ENCODE peak calls at places on chromosomes 7 and 10, in six cellular contexts. One of them, this sample, is unnamed. For H3K4me1 and H3K36me3, the result is how much of the 10 kb centered on the place peaks cover.

GRCh38 chr7:29812185-29812876 is 6.0 kb downstream of the WIPF3 start:
- DNase-seq in gastrocnemius medialis: no peak
- DNase-seq in GM23248: no peak
- DNase-seq in ovary: no peak
- DNase-seq in heart left ventricle: no peak
- DNase-seq in thoracic aorta: no peak
- DNase-seq in this sample: no peak

GRCh38 chr10:33412261-33413092 is 78.0 kb upstream of the NRP1 start:
- DNase-seq in heart left ventricle: peak
- DNase-seq in gastrocnemius medialis: no peak
- DNase-seq in ovary: no peak
- DNase-seq in thoracic aorta: no peak
- DNase-seq in GM23248: peak
- DNase-seq in this sample: peak

GRCh38 chr7:131076711-131077170 is 250.9 kb upstream of the MKLN1 start:
- DNase-seq in gastrocnemius medialis: no peak
- DNase-seq in heart left ventricle: no peak
- DNase-seq in ovary: no peak
- DNase-seq in thoracic aorta: no peak
- DNase-seq in GM23248: peak
- DNase-seq in this sample: no peak

GRCh38 chr10:101405006-101405405 is 51.0 kb downstream of the BTRC start:
- DNase-seq in GM23248: no peak
- DNase-seq in heart left ventricle: no peak
- DNase-seq in ovary: no peak
- DNase-seq in gastrocnemius medialis: no peak
- DNase-seq in thoracic aorta: no peak
- DNase-seq in this sample: no peak

GRCh38 chr7:157795199-157795598 is 458.4 kb downstream of the DNAJB6 start:
- DNase-seq in GM23248: no peak
- DNase-seq in thoracic aorta: no peak
- DNase-seq in heart left ventricle: no peak
- DNase-seq in gastrocnemius medialis: no peak
- DNase-seq in ovary: no peak
- DNase-seq in this sample: no peak

GRCh38 chr7:38179719-38180333 is 1.8 kb downstream of the STARD3NL start:
- DNase-seq in heart left ventricle: no peak
- DNase-seq in ovary: no peak
- DNase-seq in GM23248: peak
- DNase-seq in gastrocnemius medialis: no peak
- DNase-seq in thoracic aorta: no peak
- DNase-seq in this sample: no peak

GRCh38 chr7:158280467-158281154 is 307.0 kb downstream of the PTPRN2 start:
- DNase-seq in gastrocnemius medialis: no peak
- DNase-seq in heart left ventricle: no peak
- DNase-seq in thoracic aorta: no peak
- DNase-seq in GM23248: no peak
- DNase-seq in ovary: peak
- DNase-seq in this sample: peak

GRCh38 chr7:36305648-36306047 is 84.0 kb upstream of the ANLN start:
- DNase-seq in thoracic aorta: no peak
- DNase-seq in GM23248: no peak
- DNase-seq in heart left ventricle: no peak
- DNase-seq in gastrocnemius medialis: no peak
- DNase-seq in ovary: peak
- DNase-seq in this sample: peak

GRCh38 chr7:76343294-76343930 is 15.4 kb downstream of the YWHAG start:
- DNase-seq in thoracic aorta: no peak
- DNase-seq in ovary: no peak
- DNase-seq in gastrocnemius medialis: no peak
- DNase-seq in GM23248: peak
- DNase-seq in heart left ventricle: no peak
- DNase-seq in this sample: no peak

GRCh38 chr10:61164458-61165160 is 220.6 kb upstream of the RHOBTB1 start:
- DNase-seq in ovary: no peak
- DNase-seq in thoracic aorta: no peak
- DNase-seq in heart left ventricle: peak
- DNase-seq in GM23248: peak
- DNase-seq in gastrocnemius medialis: peak
- DNase-seq in this sample: peak

DNA sequence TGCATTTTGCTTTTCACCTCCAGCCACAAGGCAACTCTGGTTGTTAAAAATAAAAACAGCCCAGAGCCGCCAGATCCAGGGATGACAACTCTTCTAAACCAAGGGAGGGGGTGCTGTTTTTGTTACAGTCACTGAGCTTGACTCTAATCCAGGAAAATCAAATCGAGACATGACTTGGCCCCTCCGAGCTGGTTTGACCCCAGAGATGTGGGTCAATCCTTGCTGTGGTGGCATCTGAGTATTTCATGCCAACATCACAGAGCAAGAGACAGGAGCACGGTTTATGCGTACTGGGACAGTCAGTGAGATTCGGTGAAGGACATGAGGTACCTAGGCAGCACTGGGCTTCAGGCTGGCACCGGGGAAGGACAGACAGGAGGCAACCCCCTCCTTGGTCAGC is 88.8 kb upstream of the ZMIZ1 start:
- DNase-seq in GM23248: no peak
- DNase-seq in ovary: no peak
- DNase-seq in thoracic aorta: no peak
- DNase-seq in heart left ventricle: peak
- DNase-seq in gastrocnemius medialis: no peak
- DNase-seq in this sample: no peak
- H3K4me1 ChIP-seq in GM23248: under half
- H3K4me1 ChIP-seq in ovary: under half
- H3K4me1 ChIP-seq in thoracic aorta: under half
- H3K4me1 ChIP-seq in heart left ventricle: under half
- H3K4me1 ChIP-seq in gastrocnemius medialis: under half
- H3K4me1 ChIP-seq in this sample: under half

GRCh38 chr7:128852537-128853254 is 10.0 kb upstream of the ATP6V1F start:
- DNase-seq in gastrocnemius medialis: no peak
- DNase-seq in heart left ventricle: no peak
- DNase-seq in thoracic aorta: no peak
- DNase-seq in ovary: no peak
- DNase-seq in GM23248: no peak
- DNase-seq in this sample: no peak
- H3K36me3 ChIP-seq in gastrocnemius medialis: half or more
- H3K36me3 ChIP-seq in heart left ventricle: under half
- H3K36me3 ChIP-seq in thoracic aorta: half or more
- H3K36me3 ChIP-seq in ovary: under half
- H3K36me3 ChIP-seq in GM23248: under half
- H3K36me3 ChIP-seq in this sample: half or more

GRCh38 chr7:133662830-133663229 is 410.0 kb downstream of the EXOC4 start:
- DNase-seq in ovary: no peak
- DNase-seq in gastrocnemius medialis: no peak
- DNase-seq in thoracic aorta: no peak
- DNase-seq in heart left ventricle: no peak
- DNase-seq in GM23248: no peak
- DNase-seq in this sample: no peak
- H3K4me3 ChIP-seq in ovary: no peak
- H3K4me3 ChIP-seq in gastrocnemius medialis: no peak
- H3K4me3 ChIP-seq in thoracic aorta: no peak
- H3K4me3 ChIP-seq in heart left ventricle: no peak
- H3K4me3 ChIP-seq in GM23248: no peak
- H3K4me3 ChIP-seq in this sample: no peak

GRCh38 chr7:149354119-149354518 is 92.1 kb downstream of the ZNF783 start:
- DNase-seq in gastrocnemius medialis: no peak
- DNase-seq in ovary: no peak
- DNase-seq in thoracic aorta: no peak
- DNase-seq in GM23248: no peak
- DNase-seq in heart left ventricle: no peak
- DNase-seq in this sample: no peak

DNA sequence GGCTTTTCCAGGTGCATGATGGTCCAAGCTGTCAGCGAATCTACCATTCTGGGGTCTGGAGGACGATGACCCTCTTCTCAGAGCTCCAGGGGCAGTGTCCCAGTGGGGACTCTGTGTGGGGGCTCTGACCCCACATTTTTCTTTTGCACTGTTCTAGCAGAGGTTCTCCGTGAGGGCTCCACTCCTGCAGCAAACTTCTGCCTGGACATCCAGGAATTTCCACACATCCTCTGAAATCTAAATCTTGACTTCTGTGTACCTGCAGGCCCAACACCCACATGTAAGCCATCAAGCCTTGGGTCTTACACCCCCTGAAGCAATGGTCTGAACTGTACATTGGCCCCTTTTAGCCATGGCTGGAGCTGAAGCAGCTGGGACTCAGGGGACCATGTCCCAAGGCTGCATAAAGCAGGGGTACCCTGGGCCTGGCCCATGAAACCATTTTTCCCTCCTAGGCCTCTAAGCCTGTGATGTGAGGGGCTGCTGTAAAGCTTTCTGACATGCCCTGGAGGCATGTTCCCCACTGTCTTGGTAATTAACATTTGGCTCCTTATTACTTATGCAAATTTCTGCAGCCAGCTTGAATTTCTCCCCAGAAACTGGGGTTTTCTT is 86.9 kb downstream of the ZNF783 start:
- DNase-seq in GM23248: no peak
- DNase-seq in gastrocnemius medialis: no peak
- DNase-seq in thoracic aorta: no peak
- DNase-seq in ovary: no peak
- DNase-seq in heart left ventricle: no peak
- DNase-seq in this sample: no peak
- H3K4me1 ChIP-seq in GM23248: under half
- H3K4me1 ChIP-seq in gastrocnemius medialis: under half
- H3K4me1 ChIP-seq in thoracic aorta: under half
- H3K4me1 ChIP-seq in ovary: under half
- H3K4me1 ChIP-seq in heart left ventricle: under half
- H3K4me1 ChIP-seq in this sample: under half

GRCh38 chr10:113705344-113705878 is 25.7 kb downstream of the CASP7 start:
- DNase-seq in gastrocnemius medialis: no peak
- DNase-seq in heart left ventricle: no peak
- DNase-seq in thoracic aorta: no peak
- DNase-seq in ovary: no peak
- DNase-seq in GM23248: no peak
- DNase-seq in this sample: no peak
- H3K36me3 ChIP-seq in gastrocnemius medialis: under half
- H3K36me3 ChIP-seq in heart left ventricle: under half
- H3K36me3 ChIP-seq in thoracic aorta: under half
- H3K36me3 ChIP-seq in ovary: under half
- H3K36me3 ChIP-seq in GM23248: under half
- H3K36me3 ChIP-seq in this sample: under half

GRCh38 chr10:69801434-69802315 is at the start of gene COL13A1:
- DNase-seq in ovary: peak
- DNase-seq in thoracic aorta: peak
- DNase-seq in gastrocnemius medialis: peak
- DNase-seq in heart left ventricle: peak
- DNase-seq in GM23248: peak
- DNase-seq in this sample: peak
- H3K4me3 ChIP-seq in ovary: peak
- H3K4me3 ChIP-seq in thoracic aorta: peak
- H3K4me3 ChIP-seq in gastrocnemius medialis: peak
- H3K4me3 ChIP-seq in heart left ventricle: peak
- H3K4me3 ChIP-seq in GM23248: peak
- H3K4me3 ChIP-seq in this sample: peak

This sample was measured in tibial artery.